ENCODE peak calls at places on chromosome 9, in seven cellular contexts. E is esophagus squamous epithelium, Q is heart left ventricle, N is brain microvascular endothelial cell, Z is HFFc6, A is astrocyte of the cerebellum, Y is tibial artery. M is an unnamed sample.

GRCh38 chr9:112831281-112831851 is 59.3 kb downstream of the SLC46A2 start:
- DNase-seq in Q (peak), E (no peak), A (no peak), Z (no peak), N (no peak), Y (peak), M (peak)

GRCh38 chr9:33924978-33925797 is 108.2 kb downstream of the UBE2R2 start:
- DNase-seq in A (peak), Z (peak), Y (no peak), E (no peak), Q (peak), N (peak), M (peak)

GRCh38 chr9:101705135-101705661 is 33.2 kb downstream of the GRIN3A start:
- DNase-seq in Q (no peak), Z (no peak), N (no peak), E (no peak), Y (peak), A (no peak), M (peak)

GRCh38 chr9:99783799-99784198 is 37.9 kb upstream of the NR4A3 start:
- DNase-seq in N (no peak), A (no peak), Q (no peak), Y (no peak), E (no peak), Z (no peak), M (no peak)

GRCh38 chr9:35811364-35812024 is 568 bp downstream of the SPAG8 start:
- DNase-seq in Y (no peak), A (no peak), Z (no peak), Q (peak), E (no peak), N (no peak), M (peak)

GRCh38 chr9:38175423-38175822 is 106.4 kb upstream of the SHB start:
- DNase-seq in E (no peak), A (no peak), Z (no peak), Q (no peak), N (no peak), Y (no peak), M (no peak)

GRCh38 chr9:123085916-123086315 is 52.4 kb downstream of the GPR21 start:
- DNase-seq in Q (no peak), N (no peak), Y (no peak), Z (no peak), A (no peak), E (no peak), M (no peak)

GRCh38 chr9:33165263-33166151 is 1.6 kb downstream of the B4GALT1 start:
- DNase-seq in E (no peak), Y (peak), Z (peak), A (peak), Q (peak), N (peak), M (no peak)

GRCh38 chr9:99903393-99903792 is 3.1 kb upstream of the STX17 start:
- DNase-seq in E (no peak), A (no peak), N (no peak), Y (no peak), Z (no peak), Q (no peak), M (no peak)

GRCh38 chr9:75372499-75373268 is 284.4 kb downstream of the OSTF1 start:
- DNase-seq in A (peak), Q (no peak), Z (no peak), N (peak), Y (peak), E (no peak), M (no peak)

GRCh38 chr9:116700279-116700678 is 13.2 kb downstream of the TRIM32 start:
- DNase-seq in Y (no peak), Q (no peak), A (no peak), N (no peak), E (no peak), Z (no peak), M (no peak)

GRCh38 chr9:101727621-101728524 is 10.6 kb downstream of the GRIN3A start:
- DNase-seq in Z (peak), Y (no peak), A (no peak), Q (no peak), E (no peak), N (peak), M (no peak)

GRCh38 chr9:134928796-134929559 is 11.3 kb upstream of the FCN1 start:
- DNase-seq in A (no peak), Y (peak), N (no peak), E (no peak), Z (no peak), Q (peak), M (peak)

GRCh38 chr9:72828281-72828731 is 124.5 kb downstream of the ALDH1A1 start:
- DNase-seq in A (peak), Y (no peak), Z (no peak), E (no peak), Q (no peak), N (no peak), M (no peak)

GRCh38 chr9:72826954-72827953 is 125.6 kb downstream of the ALDH1A1 start:
- DNase-seq in N (no peak), E (no peak), A (peak), Q (no peak), Z (no peak), Y (no peak), M (no peak)

GRCh38 chr9:72818377-72818776 is 134.5 kb downstream of the ALDH1A1 start:
- DNase-seq in Z (no peak), A (no peak), Y (no peak), N (no peak), E (no peak), Q (no peak), M (no peak)

DNA sequence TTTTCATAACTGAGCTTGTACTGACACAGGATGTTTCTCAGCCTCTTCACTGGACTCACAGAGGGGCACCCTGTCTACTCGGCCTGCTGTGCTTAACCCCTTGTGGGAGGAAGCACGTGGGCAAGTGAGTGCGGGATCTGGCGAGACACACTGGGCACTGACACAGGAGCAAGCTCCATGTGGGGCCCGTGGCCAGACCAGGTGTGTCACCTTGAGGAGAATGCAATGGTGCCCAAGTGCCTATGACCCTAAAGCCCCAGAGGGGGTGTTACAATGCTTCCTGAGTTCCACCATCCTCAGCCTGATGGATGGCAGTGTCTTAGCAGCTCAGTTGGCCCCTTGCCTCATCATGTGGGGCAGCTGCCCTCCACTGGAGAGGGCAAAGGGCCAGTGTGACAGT is 128.9 kb downstream of the ALDH1A1 start:
- DNase-seq in A (no peak), E (no peak), N (no peak), Z (no peak), Q (no peak), Y (no peak), M (no peak)
- TF ChIP-seq CTCF in A (no peak), E (no peak), N (no peak), Z (no peak), Q (no peak), Y (no peak), M (no peak)

DNA sequence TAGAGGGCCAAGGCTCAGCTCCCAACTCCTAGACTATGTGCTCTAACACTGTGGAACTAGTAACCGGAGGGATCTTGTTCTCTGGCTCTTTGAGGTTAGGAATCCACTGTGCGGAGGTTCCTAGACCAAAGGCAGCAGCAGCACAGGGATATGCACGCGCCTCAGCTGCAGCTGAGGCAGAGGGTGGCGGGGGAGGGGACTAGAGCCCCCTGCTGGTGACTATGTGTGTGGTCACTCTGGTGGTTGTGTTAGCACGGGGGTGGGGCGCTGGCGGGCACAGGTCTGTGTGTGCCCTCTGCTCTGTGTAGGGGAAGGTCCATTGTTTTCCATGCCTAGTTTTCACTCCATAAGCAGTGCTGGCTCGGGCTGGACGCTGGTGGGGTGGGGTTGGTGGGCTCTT is 458.0 kb upstream of the IZUMO3 start:
- DNase-seq in E (no peak), Y (no peak), N (no peak), A (no peak), Z (no peak), Q (no peak), M (no peak)
- TF ChIP-seq CTCF in E (no peak), Y (no peak), N (no peak), A (no peak), Z (no peak), Q (no peak), M (no peak)

GRCh38 chr9:108536836-108537601 is 318.8 kb downstream of the ACTL7B start:
- DNase-seq in Z (peak), E (no peak), N (no peak), Y (no peak), A (no peak), Q (no peak), M (no peak)

GRCh38 chr9:108535526-108535925 is 320.3 kb downstream of the ACTL7B start:
- DNase-seq in Q (no peak), E (no peak), Z (no peak), A (no peak), Y (no peak), N (no peak), M (no peak)

GRCh38 chr9:108537756-108538155 is 318.0 kb downstream of the ACTL7B start:
- DNase-seq in Q (no peak), A (no peak), Z (no peak), N (no peak), E (no peak), Y (no peak), M (no peak)

GRCh38 chr9:108530141-108530540 is 325.6 kb downstream of the ACTL7B start:
- DNase-seq in Q (no peak), E (no peak), N (no peak), Y (no peak), A (no peak), Z (no peak), M (no peak)

GRCh38 chr9:108534741-108535140 is 321.0 kb downstream of the ACTL7B start:
- DNase-seq in Q (no peak), N (peak), A (peak), Z (peak), E (no peak), Y (no peak), M (no peak)
- TF ChIP-seq CTCF in Q (no peak), N (peak), A (no peak), Z (no peak), E (no peak), Y (no peak), M (no peak)

DNA sequence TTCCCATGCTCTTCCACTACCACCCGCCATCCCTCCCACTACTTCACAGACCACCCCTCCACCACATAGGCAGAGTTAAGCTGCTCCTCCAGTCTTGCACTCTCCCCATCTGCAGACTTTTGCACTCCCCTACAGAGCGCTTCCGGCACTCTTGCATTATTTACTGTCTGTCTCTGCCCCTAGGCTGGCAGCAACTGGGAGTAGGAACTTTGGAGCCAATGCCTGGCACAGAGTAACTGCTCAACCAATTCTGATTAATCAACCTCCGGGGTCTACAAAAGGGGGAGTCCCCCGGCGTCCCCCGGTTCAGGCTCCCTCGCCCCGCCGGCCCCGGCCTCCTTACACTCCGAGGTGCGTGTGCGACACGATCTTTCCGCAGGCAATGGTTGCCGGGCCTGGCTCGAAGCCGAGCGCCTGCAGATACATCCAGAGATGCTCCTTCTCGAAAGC is 498 bp downstream of the HAUS6 start:
- DNase-seq in A (no peak), Y (no peak), N (no peak), E (no peak), Q (no peak), Z (no peak), M (no peak)
- TF ChIP-seq CTCF in A (no peak), Y (no peak), N (no peak), E (no peak), Q (no peak), Z (no peak), M (no peak)